ENCODE peak calls at places on chromosomes 4 and X, in four cellular contexts. Z is ovary, O is spleen, B is stomach. D is an unnamed sample.

GRCh38 chr4:98430708-98431403 is 169.7 kb downstream of the RAP1GDS1 start:
- DNase-seq in B (no peak), Z (no peak), O (no peak), D (no peak)

GRCh38 chr4:141255016-141255415 is 34.3 kb downstream of the ZNF330 start:
- DNase-seq in O (no peak), B (no peak), Z (no peak), D (no peak)

GRCh38 chr4:25654031-25654970 is 1.4 kb upstream of the SLC34A2 start:
- DNase-seq in Z (no peak), O (no peak), B (no peak), D (no peak)

GRCh38 chr4:184383497-184384055 is 90.8 kb downstream of the IRF2 start:
- DNase-seq in B (peak; percentile 45), O (no peak), Z (peak; percentile 55), D (no peak)

GRCh38 chrX:131626681-131627296 is 82.9 kb downstream of the OR13H1 start:
- DNase-seq in B (no peak), O (no peak), Z (no peak), D (no peak)

GRCh38 chrX:2226906-2227656 is 273.7 kb downstream of the DHRSX start:
- DNase-seq in Z (no peak), O (no peak), B (no peak), D (no peak)

GRCh38 chr4:3655485-3656429 is 110.4 kb upstream of the ADRA2C start:
- DNase-seq in O (no peak), B (no peak), Z (no peak), D (no peak)

GRCh38 chr4:156931267-156931666 is 40.3 kb downstream of the PDGFC start:
- DNase-seq in Z (no peak), O (no peak), B (no peak), D (no peak)

DNA sequence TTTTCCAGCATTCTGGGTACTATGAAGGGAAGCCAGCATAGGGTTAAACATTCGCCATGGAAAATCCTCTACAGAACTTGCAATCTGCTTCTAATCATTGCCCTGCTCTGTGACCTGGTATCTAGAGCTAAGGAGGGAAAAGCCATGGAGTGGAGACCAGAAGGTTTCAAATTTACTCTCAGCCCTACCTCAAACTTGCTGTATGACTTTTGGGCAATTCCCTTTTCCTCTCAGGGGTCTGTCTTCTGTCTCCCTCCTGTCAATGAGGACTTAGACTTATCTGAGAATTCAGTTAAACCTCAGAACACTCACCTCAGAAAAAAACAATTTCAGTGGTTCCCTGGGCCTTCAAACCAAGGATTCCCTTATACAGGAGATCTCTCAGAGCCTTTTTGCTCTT is 29.1 kb downstream of the ARHGEF9 start:
- DNase-seq in O (no peak), B (no peak), Z (no peak), D (no peak)
- H3K4me3 ChIP-seq in O (no peak overlapping the region), B (peak overlapping the region; percentile 53), Z (no peak overlapping the region), D (no peak overlapping the region)

GRCh38 chrX:13827693-13828092 is 10.8 kb upstream of the GPM6B start:
- DNase-seq in O (no peak), Z (no peak), B (no peak), D (no peak)

GRCh38 chrX:13828392-13828791 is 11.5 kb upstream of the GPM6B start:
- DNase-seq in Z (no peak), O (no peak), B (no peak), D (no peak)

GRCh38 chrX:13826770-13827169 is 9.9 kb upstream of the GPM6B start:
- DNase-seq in B (no peak), Z (no peak), O (no peak), D (no peak)

GRCh38 chrX:13834316-13834715 is 17.4 kb upstream of the GPM6B start:
- DNase-seq in Z (no peak), B (no peak), O (no peak), D (no peak)

GRCh38 chrX:13829995-13830394 is 13.1 kb upstream of the GPM6B start:
- DNase-seq in O (no peak), B (no peak), Z (no peak), D (no peak)
- H3K27ac ChIP-seq in O (no peak overlapping the region), B (no peak overlapping the region), Z (no peak overlapping the region), D (no peak overlapping the region)

DNA sequence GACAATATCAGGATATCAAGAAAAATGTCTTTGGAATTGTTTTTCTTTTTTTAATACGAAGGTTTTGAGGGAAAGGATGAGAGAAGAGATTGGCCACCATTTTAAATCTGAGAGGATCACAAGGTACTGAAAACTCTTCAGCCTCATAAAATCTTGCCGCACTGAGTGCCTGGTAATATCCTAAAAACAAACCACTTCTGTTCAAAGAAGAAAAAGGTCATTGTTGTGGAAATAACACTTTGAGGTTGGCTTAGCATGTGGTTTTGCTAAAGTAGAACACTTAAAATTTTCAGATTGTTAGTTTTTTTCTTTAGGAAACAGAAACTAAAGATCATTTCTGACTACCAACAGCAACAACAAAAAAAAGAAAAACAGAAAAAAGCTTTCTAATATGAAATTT is 1.0 kb upstream of the CLDN22 start:
- DNase-seq in O (no peak), B (no peak), Z (no peak), D (no peak)
- TF ChIP-seq POLR2A in O (no peak), B (no peak), Z (no peak), D (no peak)

GRCh38 chr4:150482581-150482980 is 99.4 kb upstream of the MAB21L2 start:
- DNase-seq in O (no peak), B (no peak), Z (no peak), D (no peak)
- H3K4me3 ChIP-seq in O (no peak overlapping the region), B (no peak overlapping the region), Z (no peak overlapping the region), D (no peak overlapping the region)

GRCh38 chrX:17805120-17805519 is 56.0 kb downstream of the RAI2 start:
- DNase-seq in O (no peak), Z (no peak), B (no peak), D (no peak)
- H3K27ac ChIP-seq in O (no peak overlapping the region), Z (no peak overlapping the region), B (no peak overlapping the region), D (no peak overlapping the region)

DNA sequence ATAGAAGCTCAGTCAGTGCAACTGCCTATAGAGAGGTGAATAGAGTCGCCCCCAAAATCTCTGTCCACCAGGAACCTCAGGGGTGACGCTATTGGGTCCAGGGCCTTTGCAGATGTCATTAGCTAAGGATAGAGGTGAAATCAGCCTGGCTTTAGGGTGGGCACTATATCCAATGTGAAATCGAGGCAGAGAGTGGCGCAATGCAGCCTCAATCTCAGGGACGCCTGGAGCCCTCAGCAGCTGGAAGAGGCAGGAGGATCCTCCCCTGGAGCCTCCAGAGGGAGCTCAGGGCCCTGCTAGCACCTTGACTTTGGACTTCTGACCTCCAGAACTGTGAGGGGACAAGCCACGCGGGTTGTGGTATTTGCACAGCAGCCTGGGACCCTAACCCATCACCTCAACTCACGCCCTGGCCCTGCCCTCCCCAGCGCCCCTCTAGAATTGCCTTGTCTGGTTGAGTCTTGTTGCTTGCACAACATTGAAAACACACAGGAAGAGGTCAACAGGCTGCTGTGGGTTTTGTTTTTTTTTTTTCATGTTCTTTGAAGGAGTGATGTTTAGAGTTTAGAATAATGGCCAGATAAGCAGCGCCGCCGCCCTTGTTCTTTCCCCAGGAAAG is 89.4 kb upstream of the PSAPL1 start:
- DNase-seq in B (no peak), O (no peak), Z (no peak), D (no peak)
- TF ChIP-seq POLR2A in B (no peak), O (no peak), Z (no peak), D (no peak)

DNA sequence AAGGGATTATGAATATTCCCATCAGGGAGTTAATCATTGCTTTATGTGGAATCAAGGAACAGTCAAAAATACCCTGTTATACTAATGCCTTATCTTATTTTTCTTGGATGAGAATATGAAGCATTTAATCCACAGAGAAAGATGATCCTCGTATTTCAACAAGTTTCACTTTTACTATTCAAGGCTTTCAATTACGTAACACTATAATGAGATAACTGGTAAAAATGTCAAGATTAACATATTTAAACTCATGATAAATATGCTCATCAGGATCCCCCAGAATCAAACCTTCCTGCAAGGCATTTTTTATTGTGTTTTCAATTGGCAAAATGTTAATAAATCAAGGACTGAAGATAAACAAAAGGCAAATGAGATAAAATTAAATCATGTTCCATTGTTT is 5.1 kb downstream of the ZXDA start:
- DNase-seq in Z (no peak), B (no peak), O (no peak), D (no peak)
- H3K4me3 ChIP-seq in Z (no peak overlapping the region), B (no peak overlapping the region), O (no peak overlapping the region), D (peak overlapping the region; percentile 26)

DNA sequence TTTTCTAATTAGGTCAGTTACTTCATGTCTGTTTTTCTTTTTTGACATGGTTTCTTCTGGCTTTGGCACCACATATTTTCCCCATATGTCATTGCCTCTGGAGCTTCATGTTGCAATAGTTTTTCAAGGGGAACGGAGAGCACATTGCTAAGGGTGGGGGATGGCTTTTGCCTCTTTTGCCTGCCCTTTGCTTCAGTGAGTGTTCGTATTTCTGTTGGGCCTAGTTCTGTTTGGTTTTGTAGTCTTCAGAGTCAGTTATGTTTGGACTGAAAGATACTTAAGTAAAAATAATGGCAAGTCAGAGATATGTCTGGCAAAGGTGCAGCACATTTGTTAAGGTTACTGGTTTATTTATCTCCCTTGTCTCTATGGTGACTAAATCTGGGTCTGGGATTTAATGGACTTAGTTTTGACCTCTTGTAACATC is 29.1 kb downstream of the FHL1 start:
- DNase-seq in B (no peak), O (no peak), Z (peak; percentile 67), D (no peak)
- H3K27ac ChIP-seq in B (peak overlapping the region; percentile 44), O (no peak overlapping the region), Z (peak overlapping the region; percentile 49), D (peak overlapping the region; percentile 54)

DNA sequence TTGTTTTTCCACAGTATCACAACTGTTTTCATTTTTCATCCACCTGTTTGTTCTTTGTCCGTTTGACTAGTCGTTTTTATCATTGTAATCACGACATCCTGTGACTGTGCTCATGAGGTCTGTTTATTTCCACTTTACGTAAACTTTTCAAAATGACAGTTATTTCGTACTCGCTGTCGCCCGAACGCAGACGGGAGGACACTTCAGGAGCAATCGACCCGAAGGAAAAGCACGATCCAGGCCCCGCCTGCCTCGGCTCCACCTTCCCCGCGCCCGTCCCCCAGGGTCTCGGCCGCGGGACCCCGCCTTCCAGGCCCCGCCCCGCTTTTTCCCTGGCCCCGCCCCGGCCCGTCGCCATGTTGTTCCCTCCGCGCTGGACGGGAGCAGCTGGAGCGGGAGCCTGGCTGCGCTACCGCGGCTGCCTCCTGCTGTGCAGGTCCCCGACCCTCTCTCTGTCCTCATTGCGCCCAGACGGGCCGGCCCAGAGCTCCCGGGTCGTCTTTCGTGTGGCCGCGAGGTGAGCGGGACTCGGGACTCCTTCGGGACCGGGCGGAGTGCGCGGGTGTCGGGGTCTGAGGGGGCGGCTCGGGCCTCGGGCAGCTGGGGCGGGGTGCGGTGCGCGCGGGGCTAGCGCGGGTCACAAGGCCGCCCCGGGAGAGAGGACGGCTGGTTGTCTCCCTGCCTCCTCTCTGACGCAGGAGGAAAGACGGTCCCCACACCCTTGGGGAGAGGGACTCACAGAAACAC is at the start of gene RAB9A:
- DNase-seq in B (peak; percentile 88), O (peak; percentile 94), Z (peak; percentile 92), D (peak; percentile 91)
- TF ChIP-seq POLR2A in B (no peak), O (no peak), Z (peak; percentile 88), D (peak; percentile 55)

GRCh38 chrX:140713174-140713539 is 3.6 kb downstream of the LINC00632 start:
- DNase-seq in O (no peak), Z (no peak), B (no peak), D (no peak)
- H3K4me3 ChIP-seq in O (no peak overlapping the region), Z (no peak overlapping the region), B (no peak overlapping the region), D (peak overlapping the region; percentile 13)